ENCODE peak calls at places on chromosomes 13 and 19, in four cellular contexts. W is GM23338, G is body of pancreas, K is K562. F is an unnamed sample.

GRCh38 chr19:46766569-46767317 is 20.5 kb upstream of the STRN4 start:
- DNase-seq in G (peak; percentile 57), W (peak; percentile 89), K (peak; percentile 74), F (peak; percentile 47)

GRCh38 chr19:17337675-17338439 is 504 bp downstream of the GTPBP3 start:
- DNase-seq in W (peak; percentile 70), G (no peak), K (peak; percentile 88), F (no peak)

GRCh38 chr19:39083983-39084731 is at the start of gene ACP7:
- DNase-seq in G (peak; percentile 8), K (no peak), W (peak; percentile 65), F (no peak)

GRCh38 chr13:100526299-100527030 is 62.1 kb downstream of the GGACT start:
- DNase-seq in K (no peak), W (peak; percentile 46), G (no peak), F (no peak)

GRCh38 chr19:57465680-57466381 is 8.9 kb upstream of the VN1R1 start:
- DNase-seq in G (no peak), K (peak; percentile 27), W (peak; percentile 82), F (no peak)

GRCh38 chr13:24280722-24281121 is 28.7 kb upstream of the C1QTNF9 start:
- DNase-seq in K (no peak), G (peak; percentile 52), W (no peak), F (no peak)

GRCh38 chr13:32409561-32410440 is 18.1 kb downstream of the N4BP2L1 start:
- DNase-seq in K (no peak), G (peak; percentile 20), W (peak; percentile 94), F (peak; percentile 91)

GRCh38 chr13:51590966-51591627 is 6.8 kb downstream of the WDFY2 start:
- DNase-seq in K (peak; percentile 11), W (peak; percentile 33), G (peak; percentile 67), F (peak; percentile 52)

GRCh38 chr13:95098916-95099315 is 202.3 kb downstream of the ABCC4 start:
- DNase-seq in W (no peak), G (no peak), K (no peak), F (no peak)

GRCh38 chr13:96020155-96020575 is 33.0 kb downstream of the UGGT2 start:
- DNase-seq in G (peak; percentile 82), K (peak; percentile 12), W (peak; percentile 74), F (peak; percentile 74)

GRCh38 chr13:67258482-67258881 is 28.3 kb upstream of the PCDH9 start:
- DNase-seq in W (peak; percentile 78), K (no peak), G (no peak), F (peak; percentile 17)

GRCh38 chr19:39470724-39471339 is 9.8 kb upstream of the TIMM50 start:
- DNase-seq in K (no peak), W (no peak), G (no peak), F (no peak)

GRCh38 chr19:58473775-58474174 is 2.4 kb upstream of the ZNF446 start:
- DNase-seq in K (no peak), W (no peak), G (no peak), F (no peak)

GRCh38 chr13:113153810-113154748 is 4.4 kb upstream of the PROZ start:
- DNase-seq in K (peak; percentile 74), W (peak; percentile 64), G (peak; percentile 82), F (peak; percentile 78)

GRCh38 chr13:32581177-32581786 is 5.0 kb upstream of the PDS5B start:
- DNase-seq in G (no peak), K (no peak), W (peak; percentile 33), F (peak; percentile 63)

GRCh38 chr19:21626091-21626490 is 120.7 kb downstream of the ZNF429 start:
- DNase-seq in W (no peak), G (no peak), K (no peak), F (no peak)

GRCh38 chr19:12786149-12786870 is 5.0 kb upstream of the JUNB start:
- DNase-seq in G (peak; percentile 90), W (no peak), K (no peak), F (no peak)

GRCh38 chr19:57559008-57559403 is 657 bp downstream of the ZNF550 start:
- DNase-seq in G (no peak), K (peak; percentile 25), W (peak; percentile 55), F (peak; percentile 41)

GRCh38 chr19:47228168-47228936 is 2.6 kb downstream of the BBC3 start:
- DNase-seq in W (peak; percentile 67), G (peak; percentile 49), K (peak; percentile 27), F (no peak)

GRCh38 chr13:52599037-52599852 is 43.0 kb upstream of the HNRNPA1L2 start:
- DNase-seq in W (no peak), K (no peak), G (no peak), F (peak; percentile 70)

GRCh38 chr19:1970003-1970805 is 29.2 kb downstream of the CSNK1G2 start:
- DNase-seq in W (no peak), G (no peak), K (no peak), F (no peak)

GRCh38 chr19:18741566-18742121 is 49.5 kb downstream of the COMP start:
- DNase-seq in G (peak; percentile 88), K (no peak), W (no peak), F (no peak)

GRCh38 chr13:113731192-113732175 is 27.5 kb upstream of the TMEM255B start:
- DNase-seq in W (no peak), G (no peak), K (no peak), F (no peak)

GRCh38 chr19:48455171-48455907 is at the start of gene KCNJ14:
- DNase-seq in K (peak; percentile 52), W (no peak), G (no peak), F (no peak)

GRCh38 chr13:45298206-45298505 is 42.8 kb downstream of the TPT1 start:
- DNase-seq in K (no peak), G (no peak), W (no peak), F (no peak)

GRCh38 chr13:99045396-99045795 is 67.5 kb upstream of the DOCK9 start:
- DNase-seq in W (no peak), G (no peak), K (no peak), F (no peak)

GRCh38 chr13:76812206-76812882 is 73.9 kb downstream of the KCTD12 start:
- DNase-seq in W (no peak), K (no peak), G (peak; percentile 30), F (no peak)

GRCh38 chr19:277581-278165 is 13.5 kb downstream of the PLPP2 start:
- DNase-seq in G (no peak), K (peak; percentile 29), W (peak; percentile 84), F (peak; percentile 63)

GRCh38 chr13:77507931-77508776 is 27.4 kb upstream of the SCEL start:
- DNase-seq in K (no peak), W (no peak), G (no peak), F (peak; percentile 35)

GRCh38 chr13:76829572-76830327 is 56.5 kb downstream of the KCTD12 start:
- DNase-seq in K (no peak), G (peak; percentile 45), W (no peak), F (peak; percentile 71)

DNA sequence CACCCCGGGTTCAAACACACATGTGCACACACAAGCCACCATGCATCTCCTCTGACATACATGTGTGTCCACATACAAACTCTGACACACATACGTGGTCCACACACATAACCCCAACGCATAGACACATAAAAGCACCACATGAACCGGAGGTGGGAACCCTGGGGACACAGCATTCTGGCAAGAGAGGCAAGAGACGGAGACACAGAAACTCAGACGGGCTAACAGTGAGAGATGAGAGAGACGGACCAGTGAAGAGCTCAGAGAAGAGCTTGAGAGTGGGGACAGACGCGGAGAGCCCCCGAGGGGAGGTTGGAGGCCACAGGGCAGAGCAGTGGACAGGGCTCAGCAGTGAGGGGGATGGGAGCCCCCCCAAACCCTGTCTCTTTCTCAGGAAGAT is 9.3 kb upstream of the ERFL start:
- DNase-seq in W (peak; percentile 16), G (no peak), K (no peak), F (no peak)
- H3K27me3 ChIP-seq in W (peaks cover 86% of the 10 kb centered on the region), G (no peaks in the 10 kb centered on the region), K (no peaks in the 10 kb centered on the region), F (peaks cover 78% of the 10 kb centered on the region)

DNA sequence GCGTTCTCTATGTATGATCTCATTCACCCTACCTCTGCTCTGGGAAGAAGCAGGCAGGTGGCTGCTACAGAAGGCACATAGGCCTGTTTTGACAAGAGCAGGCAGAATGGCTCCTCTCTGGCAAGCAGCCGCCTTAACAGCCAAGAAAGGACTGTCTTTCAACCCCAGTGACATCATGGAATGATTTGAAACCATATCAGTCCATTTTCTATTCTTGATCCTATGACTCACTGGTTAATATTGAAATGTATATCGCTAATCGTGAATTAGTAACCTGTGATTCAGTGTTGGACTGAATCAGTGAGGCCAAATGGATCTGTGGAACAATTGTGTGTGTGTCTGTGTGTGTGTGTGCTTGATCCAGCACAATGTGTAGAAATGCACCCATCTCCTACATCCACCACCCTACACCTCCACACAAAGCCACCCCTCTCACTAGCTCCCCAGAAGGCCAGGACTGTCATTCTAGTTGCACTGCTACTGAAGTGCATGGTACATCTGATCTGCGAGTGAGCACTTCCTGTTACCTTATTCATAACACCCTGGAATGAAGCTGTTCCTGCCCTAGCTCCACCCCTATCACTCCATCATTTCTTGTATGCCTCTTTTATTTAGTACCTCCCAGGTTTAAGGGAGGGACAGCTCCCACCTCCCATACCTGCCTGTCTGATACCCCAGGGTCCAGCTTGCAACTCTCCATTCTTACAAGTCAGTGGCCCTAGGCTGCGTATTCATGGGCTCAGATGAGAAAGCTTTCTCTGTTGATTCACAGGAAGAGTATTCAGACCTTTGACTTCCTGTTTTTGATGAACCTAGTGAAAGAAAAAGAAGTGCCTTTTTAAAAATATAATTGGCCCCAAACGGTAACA is 460.0 kb downstream of the FOXO1 start:
- DNase-seq in G (peak; percentile 75), W (no peak), K (no peak), F (no peak)
- H3K27ac ChIP-seq in G (peak overlapping the region; percentile 78), W (no peak overlapping the region), K (no peak overlapping the region), F (no peak overlapping the region)

GRCh38 chr19:5356428-5356827 is 15.8 kb upstream of the PTPRS start:
- DNase-seq in K (no peak), W (peak; percentile 55), G (no peak), F (no peak)

GRCh38 chr19:5355693-5356092 is 15.1 kb upstream of the PTPRS start:
- DNase-seq in W (no peak), K (no peak), G (no peak), F (no peak)

GRCh38 chr19:5356918-5357317 is 16.3 kb upstream of the PTPRS start:
- DNase-seq in G (no peak), K (no peak), W (no peak), F (no peak)

GRCh38 chr19:5354403-5354802 is 13.8 kb upstream of the PTPRS start:
- DNase-seq in W (peak; percentile 71), K (peak; percentile 49), G (no peak), F (no peak)

DNA sequence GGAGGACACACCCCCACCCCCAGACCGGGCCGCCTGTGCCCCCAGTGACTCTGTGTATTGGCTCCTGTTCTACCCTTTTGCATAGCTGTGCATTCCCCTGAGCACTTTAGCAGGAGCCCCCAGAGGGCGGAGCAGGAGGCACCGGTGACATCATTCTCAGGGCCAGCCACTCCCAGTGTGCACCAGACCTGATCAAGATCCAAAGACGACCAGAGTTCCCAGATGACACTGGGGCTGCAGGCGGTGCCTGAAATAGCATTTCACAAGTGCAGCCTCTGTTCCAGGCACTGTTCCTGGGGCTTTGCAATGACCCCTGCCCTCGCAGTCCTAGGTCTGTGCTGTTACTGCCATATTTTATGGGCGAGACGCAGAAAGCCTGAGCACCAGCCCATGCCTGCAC is 14.5 kb upstream of the PTPRS start:
- DNase-seq in K (peak; percentile 24), G (no peak), W (no peak), F (no peak)
- H3K27me3 ChIP-seq in K (peaks cover 26% of the 10 kb centered on the region), G (no peaks in the 10 kb centered on the region), W (no peaks in the 10 kb centered on the region), F (peaks cover 9% of the 10 kb centered on the region)

DNA sequence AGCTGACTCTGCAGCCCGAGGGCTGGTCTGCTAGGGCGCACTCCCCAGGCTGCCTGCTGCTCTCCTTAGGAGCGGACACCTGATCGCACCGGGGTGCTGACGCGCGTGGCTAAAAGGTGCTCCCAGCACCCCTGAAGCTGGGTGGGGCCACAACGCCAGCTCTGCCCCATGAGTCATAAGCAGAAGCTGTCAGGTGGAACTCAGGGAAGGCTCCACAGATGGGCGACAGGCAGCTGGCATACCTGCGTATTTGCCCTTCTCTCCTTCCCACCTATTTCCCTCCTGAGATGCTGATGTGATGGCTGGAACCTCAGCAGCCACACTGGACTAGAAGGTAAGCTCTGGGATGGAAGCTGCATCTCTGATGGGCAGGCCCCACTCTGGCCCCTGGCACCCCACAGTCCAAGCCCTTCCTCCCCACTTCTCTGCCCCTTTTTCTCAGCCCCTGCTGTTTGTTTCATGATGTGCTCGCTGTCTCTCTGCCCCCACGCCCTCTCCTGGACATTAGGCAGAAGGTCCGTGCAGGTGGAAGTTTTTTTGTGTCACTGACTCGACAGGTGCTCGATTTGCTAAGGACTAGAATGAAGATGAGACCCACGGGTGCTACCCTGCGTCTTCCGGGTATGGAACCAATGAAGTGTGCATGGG is 30.3 kb upstream of the CACTIN start:
- DNase-seq in W (no peak), K (no peak), G (no peak), F (no peak)
- H3K27ac ChIP-seq in W (no peak overlapping the region), K (no peak overlapping the region), G (no peak overlapping the region), F (no peak overlapping the region)

F was measured in cardiac muscle cell.